ENCODE peak calls at places on chromosome 3, in five cellular contexts. One of them, this sample, is unnamed.

GRCh38 chr3:62525276-62525675 is 151.9 kb upstream of the FEZF2 start:
- DNase-seq in prostate gland: no peak
- DNase-seq in amniotic stem cell: no peak
- DNase-seq in NCI-H2171 treated with DMSO at 0.1 percent for 48 hours: peak; percentile 73
- DNase-seq in A549: no peak
- DNase-seq in this sample: peak; percentile 30

GRCh38 chr3:176262071-176262470 is 935.2 kb downstream of the TBL1XR1 start:
- DNase-seq in prostate gland: no peak
- DNase-seq in amniotic stem cell: no peak
- DNase-seq in NCI-H2171 treated with DMSO at 0.1 percent for 48 hours: no peak
- DNase-seq in A549: no peak
- DNase-seq in this sample: no peak

GRCh38 chr3:7630925-7631324 is 770.0 kb downstream of the GRM7 start:
- DNase-seq in prostate gland: no peak
- DNase-seq in amniotic stem cell: no peak
- DNase-seq in NCI-H2171 treated with DMSO at 0.1 percent for 48 hours: no peak
- DNase-seq in A549: no peak
- DNase-seq in this sample: no peak

GRCh38 chr3:127367593-127367992 is 79.7 kb upstream of the PRR20G start:
- DNase-seq in prostate gland: no peak
- DNase-seq in amniotic stem cell: no peak
- DNase-seq in NCI-H2171 treated with DMSO at 0.1 percent for 48 hours: no peak
- DNase-seq in A549: no peak
- DNase-seq in this sample: no peak

GRCh38 chr3:114299421-114299820 is 5.6 kb downstream of the TIGIT start:
- DNase-seq in prostate gland: no peak
- DNase-seq in amniotic stem cell: no peak
- DNase-seq in NCI-H2171 treated with DMSO at 0.1 percent for 48 hours: peak; percentile 69
- DNase-seq in A549: peak; percentile 79
- DNase-seq in this sample: no peak

GRCh38 chr3:169945313-169945712 is 21.3 kb upstream of the SEC62 start:
- DNase-seq in prostate gland: no peak
- DNase-seq in amniotic stem cell: no peak
- DNase-seq in NCI-H2171 treated with DMSO at 0.1 percent for 48 hours: no peak
- DNase-seq in A549: no peak
- DNase-seq in this sample: no peak

GRCh38 chr3:159775372-159775961 is 213.2 kb upstream of the IL12A start:
- DNase-seq in prostate gland: peak; percentile 56
- DNase-seq in amniotic stem cell: no peak
- DNase-seq in NCI-H2171 treated with DMSO at 0.1 percent for 48 hours: peak; percentile 66
- DNase-seq in A549: no peak
- DNase-seq in this sample: no peak

GRCh38 chr3:76024640-76025039 is 239.3 kb upstream of the ZNF717 start:
- DNase-seq in prostate gland: no peak
- DNase-seq in amniotic stem cell: peak; percentile 20
- DNase-seq in NCI-H2171 treated with DMSO at 0.1 percent for 48 hours: peak; percentile 23
- DNase-seq in A549: no peak
- DNase-seq in this sample: no peak

GRCh38 chr3:115156255-115156654 is 9.2 kb upstream of the ZBTB20 start:
- DNase-seq in prostate gland: no peak
- DNase-seq in amniotic stem cell: no peak
- DNase-seq in NCI-H2171 treated with DMSO at 0.1 percent for 48 hours: no peak
- DNase-seq in A549: no peak
- DNase-seq in this sample: no peak

GRCh38 chr3:63791974-63792373 is 27.1 kb upstream of the C3orf49 start:
- DNase-seq in prostate gland: no peak
- DNase-seq in amniotic stem cell: peak; percentile 53
- DNase-seq in NCI-H2171 treated with DMSO at 0.1 percent for 48 hours: no peak
- DNase-seq in A549: no peak
- DNase-seq in this sample: peak; percentile 9

GRCh38 chr3:37645801-37646380 is 215.8 kb upstream of the CTDSPL start:
- DNase-seq in prostate gland: no peak
- DNase-seq in amniotic stem cell: no peak
- DNase-seq in NCI-H2171 treated with DMSO at 0.1 percent for 48 hours: no peak
- DNase-seq in A549: no peak
- DNase-seq in this sample: no peak

GRCh38 chr3:53806182-53807116 is 39.8 kb downstream of the CHDH start:
- DNase-seq in prostate gland: no peak
- DNase-seq in amniotic stem cell: peak; percentile 61
- DNase-seq in NCI-H2171 treated with DMSO at 0.1 percent for 48 hours: no peak
- DNase-seq in A549: no peak
- DNase-seq in this sample: no peak

GRCh38 chr3:40828741-40829415 is 304.1 kb downstream of the ZNF621 start:
- DNase-seq in prostate gland: no peak
- DNase-seq in amniotic stem cell: no peak
- DNase-seq in NCI-H2171 treated with DMSO at 0.1 percent for 48 hours: no peak
- DNase-seq in A549: no peak
- DNase-seq in this sample: no peak

GRCh38 chr3:83500422-83500821 is 1458.4 kb upstream of the CADM2 start:
- DNase-seq in prostate gland: no peak
- DNase-seq in amniotic stem cell: no peak
- DNase-seq in NCI-H2171 treated with DMSO at 0.1 percent for 48 hours: peak; percentile 66
- DNase-seq in A549: no peak
- DNase-seq in this sample: no peak

GRCh38 chr3:46925585-46925934 is 48.0 kb downstream of the PTH1R start:
- DNase-seq in prostate gland: no peak
- DNase-seq in amniotic stem cell: no peak
- DNase-seq in NCI-H2171 treated with DMSO at 0.1 percent for 48 hours: no peak
- DNase-seq in A549: no peak
- DNase-seq in this sample: no peak

GRCh38 chr3:54510506-54510905 is 388.2 kb downstream of the CACNA2D3 start:
- DNase-seq in prostate gland: no peak
- DNase-seq in amniotic stem cell: no peak
- DNase-seq in NCI-H2171 treated with DMSO at 0.1 percent for 48 hours: peak; percentile 1
- DNase-seq in A549: no peak
- DNase-seq in this sample: no peak